ENCODE peak calls at places on chromosomes 4 and X, in seven cellular contexts. P, V, A, U, D, L and Z are unnamed samples.
A peak's percentile ranks its signal among the peaks of the same experiment; 100 is the strongest.

GRCh38 chr4:72119946-72120345 is 88.1 kb downstream of the NPFFR2 start:
- DNase-seq in P (no peak), V (no peak), A (no peak), U (no peak), D (no peak), L (no peak), Z (no peak)

GRCh38 chr4:154124539-154125255 is 335.8 kb upstream of the SFRP2 start:
- DNase-seq in P (no peak), V (no peak), A (peak; percentile 65), U (no peak), D (no peak), L (no peak), Z (no peak)

GRCh38 chrX:2898861-2899512 is 30.2 kb downstream of the ARSD start:
- DNase-seq in P (no peak), V (peak; percentile 24), A (no peak), U (no peak), D (no peak), L (no peak), Z (no peak)

GRCh38 chrX:9865804-9866471 is 79.7 kb downstream of the SHROOM2 start:
- DNase-seq in P (no peak), V (no peak), A (peak; percentile 87), U (no peak), D (no peak), L (no peak), Z (no peak)

GRCh38 chr4:86762649-86763048 is 86.5 kb downstream of the SLC10A6 start:
- DNase-seq in P (no peak), V (no peak), A (no peak), U (no peak), D (no peak), L (no peak), Z (no peak)

GRCh38 chrX:87017210-87017609 is 500.4 kb upstream of the KLHL4 start:
- DNase-seq in P (no peak), V (no peak), A (no peak), U (no peak), D (no peak), L (no peak), Z (no peak)

GRCh38 chr4:105158837-105159236 is 12.2 kb downstream of the TET2 start:
- DNase-seq in P (no peak), V (peak; percentile 41), A (no peak), U (no peak), D (no peak), L (no peak), Z (no peak)

GRCh38 chr4:86720508-86721068 is 126.5 kb downstream of the PTPN13 start:
- DNase-seq in P (no peak), V (no peak), A (no peak), U (no peak), D (no peak), L (no peak), Z (no peak)

GRCh38 chr4:112560084-112560483 is 44.1 kb upstream of the NEUROG2 start:
- DNase-seq in P (no peak), V (no peak), A (no peak), U (no peak), D (no peak), L (no peak), Z (no peak)

GRCh38 chr4:87309625-87310024 is 13.1 kb downstream of the HSD17B13 start:
- DNase-seq in P (no peak), V (no peak), A (no peak), U (no peak), D (no peak), L (no peak), Z (no peak)

GRCh38 chrX:42176790-42177189 is 253.4 kb upstream of the CASK start:
- DNase-seq in P (no peak), V (no peak), A (no peak), U (no peak), D (no peak), L (no peak), Z (no peak)

GRCh38 chr4:82787342-82787741 is 11.3 kb downstream of the SCD5 start:
- DNase-seq in P (no peak), V (no peak), A (no peak), U (no peak), D (no peak), L (no peak), Z (no peak)

GRCh38 chr4:153649572-153649991 is 34.5 kb upstream of the TLR2 start:
- DNase-seq in P (no peak), V (peak; percentile 21), A (peak; percentile 60), U (no peak), D (no peak), L (no peak), Z (peak; percentile 62)

GRCh38 chr4:107034982-107035710 is 967 bp downstream of the DKK2 start:
- DNase-seq in P (no peak), V (no peak), A (no peak), U (peak; percentile 53), D (no peak), L (no peak), Z (no peak)

GRCh38 chr4:100555791-100556190 is 38.0 kb upstream of the EMCN start:
- DNase-seq in P (no peak), V (no peak), A (no peak), U (no peak), D (no peak), L (no peak), Z (no peak)

GRCh38 chr4:41179086-41179374 is 35.3 kb downstream of the APBB2 start:
- DNase-seq in P (no peak), V (no peak), A (no peak), U (no peak), D (no peak), L (no peak), Z (no peak)

GRCh38 chrX:39848243-39848642 is 249.5 kb downstream of the BCOR start:
- DNase-seq in P (no peak), V (no peak), A (no peak), U (no peak), D (no peak), L (no peak), Z (peak; percentile 37)

GRCh38 chr4:83115000-83115399 is 471 bp upstream of the PLAC8 start:
- DNase-seq in P (no peak), V (no peak), A (no peak), U (no peak), D (no peak), L (no peak), Z (no peak)

GRCh38 chr4:159487284-159487747 is 384.4 kb downstream of the RAPGEF2 start:
- DNase-seq in P (peak; percentile 21), V (peak; percentile 68), A (peak; percentile 65), U (peak; percentile 56), D (peak; percentile 17), L (peak; percentile 17), Z (peak; percentile 56)

GRCh38 chrX:33175201-33175600 is 36.1 kb downstream of the DMD start:
- DNase-seq in P (no peak), V (no peak), A (no peak), U (no peak), D (no peak), L (no peak), Z (no peak)

GRCh38 chrX:152822383-152823086 is 8.0 kb downstream of the CETN2 start:
- DNase-seq in P (no peak), V (no peak), A (no peak), U (no peak), D (no peak), L (no peak), Z (no peak)

GRCh38 chrX:120560405-120560841 is 339 bp downstream of the CUL4B start:
- DNase-seq in P (no peak), V (peak; percentile 32), A (no peak), U (no peak), D (no peak), L (no peak), Z (no peak)

GRCh38 chrX:143669395-143669794 is 33.5 kb upstream of the SLITRK4 start:
- DNase-seq in P (no peak), V (no peak), A (no peak), U (no peak), D (no peak), L (no peak), Z (no peak)

GRCh38 chrX:97897998-97898397 is 1014.3 kb downstream of the RPA4 start:
- DNase-seq in P (no peak), V (no peak), A (no peak), U (no peak), D (no peak), L (no peak), Z (no peak)

GRCh38 chrX:84735025-84735424 is 232.8 kb upstream of the HDX start:
- DNase-seq in P (no peak), V (peak; percentile 38), A (no peak), U (no peak), D (no peak), L (no peak), Z (no peak)

DNA sequence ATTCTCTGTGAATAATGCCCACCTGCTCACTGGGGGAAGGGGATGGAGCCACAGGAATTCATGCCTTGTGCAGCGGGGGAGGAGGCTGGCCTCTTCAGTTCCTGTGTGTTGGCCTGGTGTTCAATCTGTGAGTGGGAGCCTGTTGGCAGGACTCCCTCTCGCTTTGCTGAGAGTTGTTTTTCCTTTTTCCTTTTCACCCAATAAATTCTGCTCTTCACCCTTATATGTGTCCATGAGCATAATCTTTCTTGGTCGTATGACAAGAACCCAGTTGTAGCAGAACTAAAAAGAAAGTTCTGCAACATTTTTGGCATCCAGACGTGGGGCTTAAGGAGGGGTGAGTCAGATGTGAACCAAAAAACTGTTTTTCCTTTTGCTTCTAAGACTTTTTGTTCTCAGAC is 235.2 kb upstream of the HDX start:
- DNase-seq in P (no peak), V (no peak), A (no peak), U (no peak), D (no peak), L (no peak), Z (no peak)
- TF ChIP-seq JUND in P (no peak), V (no peak), A (no peak), U (no peak), D (no peak), L (no peak), Z (no peak)

DNA sequence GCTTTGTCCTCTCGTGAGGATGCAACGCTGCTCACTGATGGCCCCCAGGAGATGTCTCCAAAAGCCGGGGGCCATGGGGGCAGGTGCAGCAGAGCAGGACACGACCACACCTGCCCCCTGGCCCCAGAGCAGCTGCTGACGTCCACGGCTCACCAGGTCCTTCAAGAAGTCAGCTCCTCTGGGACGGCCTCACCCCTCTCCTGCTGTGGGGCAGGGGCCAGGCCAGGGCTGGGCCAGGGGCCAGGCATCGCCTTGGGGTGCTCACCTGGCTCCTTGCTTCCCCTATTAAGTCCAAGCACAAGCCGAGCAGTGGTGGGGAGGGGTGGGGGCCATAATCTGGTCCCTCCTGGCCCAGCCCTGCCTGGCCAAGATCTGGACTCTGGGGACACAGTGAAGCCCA is 28.6 kb upstream of the MXD4 start:
- DNase-seq in P (no peak), V (no peak), A (no peak), U (no peak), D (no peak), L (no peak), Z (no peak)
- TF ChIP-seq JUND in P (no peak), V (no peak), A (no peak), U (no peak), D (no peak), L (no peak), Z (no peak)

GRCh38 chrX:72712094-72712755 is 1.9 kb downstream of the PHKA1 start:
- DNase-seq in P (no peak), V (no peak), A (no peak), U (peak; percentile 34), D (no peak), L (no peak), Z (peak; percentile 20)
- TF ChIP-seq JUND in P (no peak), V (no peak), A (no peak), U (no peak), D (no peak), L (no peak), Z (peak; percentile 52)

DNA sequence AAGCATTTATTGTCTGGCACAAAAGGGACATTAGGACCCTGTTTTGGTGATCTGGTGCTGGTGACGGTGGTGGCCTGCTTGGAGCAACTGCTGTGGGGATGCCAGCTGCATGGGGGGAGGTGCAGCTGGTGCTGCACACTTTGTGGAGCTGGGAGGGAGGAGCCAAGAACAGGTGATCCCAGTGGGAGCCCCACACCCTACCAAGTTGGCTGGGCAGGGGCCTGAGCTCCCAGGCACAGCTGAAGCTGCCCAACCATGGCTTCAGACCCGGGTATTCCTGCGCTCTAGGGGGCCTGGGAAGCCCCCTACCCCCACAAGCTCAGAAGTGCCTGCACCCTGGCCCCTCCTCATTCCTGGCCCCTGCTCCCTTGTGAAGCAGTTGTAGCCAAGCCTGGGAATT is 1512.5 kb downstream of the TECRL start:
- DNase-seq in P (no peak), V (no peak), A (no peak), U (no peak), D (no peak), L (no peak), Z (no peak)
- TF ChIP-seq JUND in P (no peak), V (no peak), A (no peak), U (no peak), D (no peak), L (no peak), Z (no peak)